ENCODE peak calls at places on chromosomes 13 and 19, in four cellular contexts. One of them, this sample, is unnamed.

GRCh38 chr13:108915634-108916497 is 286.5 kb downstream of the MYO16 start:
- DNase-seq in Panc1: no peak
- DNase-seq in LNCaP clone FGC: no peak
- DNase-seq in RWPE2: peak
- DNase-seq in this sample: peak

GRCh38 chr19:53991224-53992113 is at the start of gene CACNG6:
- DNase-seq in Panc1: no peak
- DNase-seq in LNCaP clone FGC: no peak
- DNase-seq in RWPE2: no peak
- DNase-seq in this sample: no peak

GRCh38 chr13:43305416-43305815 is 282.0 kb downstream of the DNAJC15 start:
- DNase-seq in Panc1: no peak
- DNase-seq in LNCaP clone FGC: no peak
- DNase-seq in RWPE2: no peak
- DNase-seq in this sample: no peak

GRCh38 chr19:18021121-18021755 is 13.3 kb downstream of the ARRDC2 start:
- DNase-seq in Panc1: no peak
- DNase-seq in LNCaP clone FGC: no peak
- DNase-seq in RWPE2: no peak
- DNase-seq in this sample: no peak

GRCh38 chr19:19134687-19135158 is 3.6 kb downstream of the TMEM161A start:
- DNase-seq in Panc1: no peak
- DNase-seq in LNCaP clone FGC: no peak
- DNase-seq in RWPE2: no peak
- DNase-seq in this sample: no peak

GRCh38 chr13:42615691-42616090 is 41.7 kb downstream of the TNFSF11 start:
- DNase-seq in Panc1: no peak
- DNase-seq in LNCaP clone FGC: no peak
- DNase-seq in RWPE2: no peak
- DNase-seq in this sample: no peak

GRCh38 chr19:10408511-10409291 is 5.4 kb upstream of the CDC37 start:
- DNase-seq in Panc1: no peak
- DNase-seq in LNCaP clone FGC: no peak
- DNase-seq in RWPE2: no peak
- DNase-seq in this sample: no peak

GRCh38 chr13:24511019-24511823 is 1.4 kb downstream of the PARP4 start:
- DNase-seq in Panc1: no peak
- DNase-seq in LNCaP clone FGC: no peak
- DNase-seq in RWPE2: peak
- DNase-seq in this sample: peak

GRCh38 chr13:101529419-101529818 is 76.9 kb downstream of the ITGBL1 start:
- DNase-seq in Panc1: peak
- DNase-seq in LNCaP clone FGC: no peak
- DNase-seq in RWPE2: no peak
- DNase-seq in this sample: peak

GRCh38 chr13:27406178-27406939 is 18.1 kb upstream of the GTF3A start:
- DNase-seq in Panc1: no peak
- DNase-seq in LNCaP clone FGC: no peak
- DNase-seq in RWPE2: no peak
- DNase-seq in this sample: no peak

GRCh38 chr19:19261350-19262189 is 11.5 kb downstream of the TM6SF2 start:
- DNase-seq in Panc1: no peak
- DNase-seq in LNCaP clone FGC: no peak
- DNase-seq in RWPE2: no peak
- DNase-seq in this sample: no peak

GRCh38 chr19:21133633-21134032 is 8.2 kb upstream of the ZNF431 start:
- DNase-seq in Panc1: no peak
- DNase-seq in LNCaP clone FGC: no peak
- DNase-seq in RWPE2: no peak
- DNase-seq in this sample: no peak

GRCh38 chr13:55788548-55788947 is 1352.2 kb upstream of the PRR20A start:
- DNase-seq in Panc1: no peak
- DNase-seq in LNCaP clone FGC: no peak
- DNase-seq in RWPE2: no peak
- DNase-seq in this sample: no peak

GRCh38 chr19:46984077-46985010 is 35.3 kb upstream of the NPAS1 start:
- DNase-seq in Panc1: no peak
- DNase-seq in LNCaP clone FGC: no peak
- DNase-seq in RWPE2: no peak
- DNase-seq in this sample: peak

GRCh38 chr19:40472516-40472915 is 5.7 kb downstream of the SPTBN4 start:
- DNase-seq in Panc1: no peak
- DNase-seq in LNCaP clone FGC: no peak
- DNase-seq in RWPE2: no peak
- DNase-seq in this sample: no peak

GRCh38 chr13:33543089-33543459 is 257.5 kb upstream of the STARD13 start:
- DNase-seq in Panc1: no peak
- DNase-seq in LNCaP clone FGC: no peak
- DNase-seq in RWPE2: no peak
- DNase-seq in this sample: no peak

GRCh38 chr13:111947876-111948275 is 119.1 kb upstream of the SOX1 start:
- DNase-seq in Panc1: no peak
- DNase-seq in LNCaP clone FGC: no peak
- DNase-seq in RWPE2: no peak
- DNase-seq in this sample: no peak

GRCh38 chr13:52664269-52664668 is 11.6 kb downstream of the SUGT1 start:
- DNase-seq in Panc1: no peak
- DNase-seq in LNCaP clone FGC: no peak
- DNase-seq in RWPE2: no peak
- DNase-seq in this sample: no peak

GRCh38 chr13:52669677-52670076 is 17.0 kb downstream of the SUGT1 start:
- DNase-seq in Panc1: no peak
- DNase-seq in LNCaP clone FGC: no peak
- DNase-seq in RWPE2: no peak
- DNase-seq in this sample: no peak

GRCh38 chr13:52670726-52671125 is 18.1 kb downstream of the SUGT1 start:
- DNase-seq in Panc1: no peak
- DNase-seq in LNCaP clone FGC: no peak
- DNase-seq in RWPE2: no peak
- DNase-seq in this sample: no peak

GRCh38 chr13:52659340-52659739 is 6.7 kb downstream of the SUGT1 start:
- DNase-seq in Panc1: no peak
- DNase-seq in LNCaP clone FGC: no peak
- DNase-seq in RWPE2: no peak
- DNase-seq in this sample: no peak

DNA sequence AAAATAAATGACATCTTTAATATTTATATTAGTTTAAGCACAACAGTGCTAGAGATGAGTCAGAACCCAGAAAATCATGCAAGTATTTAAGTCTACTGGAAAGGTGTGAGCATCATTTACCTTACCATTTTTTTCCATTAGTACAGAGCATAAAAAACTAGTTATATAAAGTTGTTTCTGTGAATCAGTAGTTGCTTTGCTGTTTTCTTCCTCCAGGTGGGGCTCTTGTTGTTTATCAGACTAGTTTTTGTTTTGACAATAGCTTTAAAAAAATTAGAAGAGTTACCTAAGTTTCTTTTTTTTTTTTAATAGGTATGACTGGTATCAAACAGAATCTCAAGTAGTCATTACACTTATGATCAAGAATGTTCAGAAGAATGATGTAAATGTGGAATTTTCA is 12.7 kb downstream of the SUGT1 start:
- DNase-seq in Panc1: no peak
- DNase-seq in LNCaP clone FGC: no peak
- DNase-seq in RWPE2: no peak
- DNase-seq in this sample: no peak
- TF ChIP-seq CTCF in Panc1: peak
- TF ChIP-seq CTCF in LNCaP clone FGC: peak
- TF ChIP-seq CTCF in RWPE2: peak
- TF ChIP-seq CTCF in this sample: peak

GRCh38 chr13:96994030-96994848 is at the start of gene OXGR1:
- DNase-seq in Panc1: no peak
- DNase-seq in LNCaP clone FGC: no peak
- DNase-seq in RWPE2: no peak
- DNase-seq in this sample: no peak
- H3K4me3 ChIP-seq in Panc1: peak
- H3K4me3 ChIP-seq in LNCaP clone FGC: no peak
- H3K4me3 ChIP-seq in RWPE2: peak
- H3K4me3 ChIP-seq in this sample: no peak

DNA sequence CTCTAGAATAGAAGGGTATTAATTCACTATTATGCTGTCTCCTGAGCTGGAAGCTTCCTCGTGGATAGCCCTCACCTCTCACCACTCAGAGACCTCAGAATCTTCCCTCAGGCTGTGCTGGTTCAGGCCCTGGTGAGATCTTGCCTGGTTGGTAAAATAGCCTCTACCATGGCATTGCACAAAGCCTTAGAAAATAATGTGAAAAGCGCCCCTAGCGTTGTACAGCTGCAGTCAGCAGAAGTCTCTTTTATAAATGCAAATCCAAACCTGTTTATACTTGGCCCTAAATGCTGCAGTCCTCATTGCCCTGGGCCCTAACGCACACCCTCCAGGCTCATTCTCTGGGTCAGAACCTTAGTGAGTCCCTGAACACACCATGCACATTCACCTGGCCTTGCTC is 150.9 kb downstream of the KCTD15 start:
- DNase-seq in Panc1: no peak
- DNase-seq in LNCaP clone FGC: no peak
- DNase-seq in RWPE2: no peak
- DNase-seq in this sample: no peak
- TF ChIP-seq CTCF in Panc1: no peak
- TF ChIP-seq CTCF in LNCaP clone FGC: no peak
- TF ChIP-seq CTCF in RWPE2: no peak
- TF ChIP-seq CTCF in this sample: no peak

GRCh38 chr19:1266818-1267440 is 2.2 kb upstream of the CIRBP start:
- DNase-seq in Panc1: no peak
- DNase-seq in LNCaP clone FGC: no peak
- DNase-seq in RWPE2: no peak
- DNase-seq in this sample: no peak

GRCh38 chr19:1269065-1269477 is at the start of gene CIRBP:
- DNase-seq in Panc1: no peak
- DNase-seq in LNCaP clone FGC: peak
- DNase-seq in RWPE2: peak
- DNase-seq in this sample: no peak

GRCh38 chr19:1267441-1268391 is 1.4 kb upstream of the CIRBP start:
- DNase-seq in Panc1: no peak
- DNase-seq in LNCaP clone FGC: no peak
- DNase-seq in RWPE2: no peak
- DNase-seq in this sample: no peak

GRCh38 chr19:1269478-1270167 is 491 bp downstream of the CIRBP start:
- DNase-seq in Panc1: no peak
- DNase-seq in LNCaP clone FGC: peak
- DNase-seq in RWPE2: no peak
- DNase-seq in this sample: no peak

DNA sequence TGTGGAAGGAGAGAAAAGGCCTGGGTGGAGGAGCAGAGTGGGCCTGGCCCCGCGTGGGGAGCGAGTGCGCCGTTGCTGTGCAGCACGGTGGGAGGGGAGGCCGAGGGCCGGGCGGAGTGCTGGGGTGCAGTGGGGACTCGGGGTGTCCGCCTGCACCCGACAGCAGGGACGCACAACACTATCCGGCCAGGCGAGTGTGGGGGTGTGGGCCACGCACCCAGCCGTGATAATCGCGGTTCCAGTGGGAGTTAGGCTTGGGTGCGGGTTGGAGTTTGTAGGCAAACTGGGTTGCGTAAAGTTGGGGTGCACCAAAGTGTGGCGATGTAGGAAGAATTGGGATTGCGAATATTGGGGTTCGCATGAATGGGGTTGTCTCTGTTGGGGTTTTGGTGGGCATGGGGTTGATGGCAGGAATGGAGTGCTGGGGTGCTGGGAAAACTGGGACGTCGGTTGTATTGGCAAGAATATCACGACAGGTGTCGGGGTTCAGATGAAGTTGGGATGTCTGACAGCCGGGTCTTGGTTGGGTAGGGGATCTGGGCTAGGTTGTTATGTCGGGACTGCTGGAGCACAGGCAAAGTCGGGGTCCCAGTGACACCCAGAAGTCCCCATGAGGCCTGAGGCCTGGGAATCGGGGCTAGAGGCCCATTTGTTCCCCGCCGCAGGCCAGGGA is 604 bp upstream of the CIRBP start:
- DNase-seq in Panc1: no peak
- DNase-seq in LNCaP clone FGC: no peak
- DNase-seq in RWPE2: no peak
- DNase-seq in this sample: no peak
- H3K4me3 ChIP-seq in Panc1: no peak
- H3K4me3 ChIP-seq in LNCaP clone FGC: peak
- H3K4me3 ChIP-seq in RWPE2: no peak
- H3K4me3 ChIP-seq in this sample: no peak

DNA sequence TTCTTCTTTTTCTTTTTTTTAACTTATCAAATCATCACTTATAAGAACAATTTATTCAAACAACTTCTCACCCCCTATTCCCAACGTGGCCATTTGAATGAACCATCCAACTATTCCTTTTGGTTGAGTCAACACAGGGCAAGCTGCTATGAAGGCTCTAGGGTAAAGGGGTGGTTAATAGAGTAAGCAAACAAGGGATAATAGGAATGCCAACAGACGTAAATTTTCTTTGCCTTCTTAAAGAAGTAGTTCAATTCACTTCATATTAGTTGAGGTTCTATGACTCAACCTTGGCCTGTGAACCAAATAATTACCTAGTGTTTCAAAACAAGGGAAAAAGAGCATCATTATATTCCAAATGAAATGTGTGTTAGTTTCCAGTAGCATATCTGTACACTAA is 1383.8 kb upstream of the SLC10A2 start:
- DNase-seq in Panc1: no peak
- DNase-seq in LNCaP clone FGC: no peak
- DNase-seq in RWPE2: no peak
- DNase-seq in this sample: no peak
- TF ChIP-seq CTCF in Panc1: no peak
- TF ChIP-seq CTCF in LNCaP clone FGC: no peak
- TF ChIP-seq CTCF in RWPE2: no peak
- TF ChIP-seq CTCF in this sample: no peak

GRCh38 chr19:13102416-13102665 is 317 bp downstream of the LYL1 start:
- DNase-seq in Panc1: no peak
- DNase-seq in LNCaP clone FGC: no peak
- DNase-seq in RWPE2: no peak
- DNase-seq in this sample: no peak

GRCh38 chr19:13100031-13100588 is 2.5 kb downstream of the LYL1 start:
- DNase-seq in Panc1: no peak
- DNase-seq in LNCaP clone FGC: no peak
- DNase-seq in RWPE2: no peak
- DNase-seq in this sample: no peak

GRCh38 chr19:13102666-13103584 is at the start of gene LYL1:
- DNase-seq in Panc1: no peak
- DNase-seq in LNCaP clone FGC: no peak
- DNase-seq in RWPE2: no peak
- DNase-seq in this sample: no peak

GRCh38 chr19:13100871-13101589 is 1.6 kb downstream of the LYL1 start:
- DNase-seq in Panc1: no peak
- DNase-seq in LNCaP clone FGC: no peak
- DNase-seq in RWPE2: no peak
- DNase-seq in this sample: no peak

GRCh38 chr19:13101590-13102415 is 855 bp downstream of the LYL1 start:
- DNase-seq in Panc1: no peak
- DNase-seq in LNCaP clone FGC: no peak
- DNase-seq in RWPE2: no peak
- DNase-seq in this sample: no peak
- H3K4me3 ChIP-seq in Panc1: no peak
- H3K4me3 ChIP-seq in LNCaP clone FGC: no peak
- H3K4me3 ChIP-seq in RWPE2: no peak
- H3K4me3 ChIP-seq in this sample: no peak

This sample was measured in epithelial cell of proximal tubule.